ENCODE peak calls at places on chromosomes 7 and 10, in nine cellular contexts. D is pancreas; F is astrocyte of the cerebellum; X is activated B cell treated with CpG ODN at 0.5 μM for 24 hours; I is uterus; H is fibroblast of the aortic adventitia; M is CD8-positive, alpha-beta T cell; G is neural crest cell; B is Calu3. C is an unnamed sample.

GRCh38 chr10:120283093-120283492 is 173.9 kb upstream of the PLPP4 start:
- DNase-seq in I (no peak), B (no peak), G (no peak), M (no peak), F (no peak), H (no peak), D (no peak), X (no peak), C (no peak)

GRCh38 chr10:102812213-102812876 is 24.9 kb downstream of the CYP17A1 start:
- DNase-seq in I (no peak), X (no peak), H (no peak), D (no peak), B (no peak), G (no peak), F (no peak), M (no peak), C (no peak)

GRCh38 chr7:65731562-65732035 is 141.3 kb upstream of the VKORC1L1 start:
- DNase-seq in D (peak; percentile 75), H (no peak), B (peak; percentile 14), I (no peak), F (no peak), G (peak; percentile 26), M (peak; percentile 6), X (no peak), C (no peak)

GRCh38 chr7:2002561-2003450 is 229.9 kb downstream of the MAD1L1 start:
- DNase-seq in I (peak; percentile 8), G (no peak), H (no peak), F (no peak), B (no peak), M (no peak), X (peak; percentile 8), D (peak; percentile 50), C (no peak)

GRCh38 chr10:70540789-70541360 is 61.7 kb downstream of the PRF1 start:
- DNase-seq in H (no peak), F (no peak), B (no peak), I (no peak), D (no peak), M (no peak), G (no peak), X (no peak), C (no peak)

GRCh38 chr7:91287685-91288084 is 23.5 kb downstream of the FZD1 start:
- DNase-seq in F (no peak), G (no peak), M (no peak), H (peak; percentile 26), X (no peak), I (peak; percentile 16), D (no peak), B (no peak), C (no peak)

GRCh38 chr7:36775673-36776072 is 51.4 kb upstream of the AOAH start:
- DNase-seq in G (no peak), I (no peak), D (no peak), F (no peak), H (no peak), X (no peak), M (no peak), B (no peak), C (no peak)

GRCh38 chr10:28842321-28842720 is 165.0 kb downstream of the BAMBI start:
- DNase-seq in H (peak; percentile 82), B (no peak), F (peak; percentile 16), I (no peak), G (no peak), X (no peak), D (no peak), M (no peak), C (no peak)

GRCh38 chr7:115747174-115747573 is 283.4 kb downstream of the TFEC start:
- DNase-seq in F (no peak), B (peak; percentile 6), H (peak; percentile 20), I (no peak), G (no peak), M (no peak), X (no peak), D (no peak), C (no peak)

GRCh38 chr7:45874408-45875131 is 1.7 kb upstream of the CCDC201 start:
- DNase-seq in I (no peak), M (no peak), B (no peak), D (no peak), X (no peak), G (no peak), H (peak; percentile 92), F (no peak), C (no peak)

GRCh38 chr10:32379950-32380547 is 33.1 kb upstream of the EPC1 start:
- DNase-seq in D (no peak), M (no peak), H (no peak), F (no peak), G (no peak), I (peak; percentile 23), B (no peak), X (no peak), C (no peak)

GRCh38 chr7:28013441-28013840 is 167.2 kb downstream of the JAZF1 start:
- DNase-seq in D (no peak), H (no peak), B (no peak), G (no peak), I (no peak), F (no peak), X (no peak), M (no peak), C (no peak)

GRCh38 chr10:61963669-61964058 is 62.2 kb downstream of the ARID5B start:
- DNase-seq in B (no peak), I (no peak), D (no peak), F (no peak), H (no peak), M (no peak), G (no peak), X (no peak), C (no peak)

GRCh38 chr10:103548006-103548405 is 54.5 kb downstream of the NEURL1 start:
- DNase-seq in I (peak; percentile 2), M (no peak), F (no peak), G (no peak), B (no peak), D (no peak), H (no peak), X (no peak), C (no peak)

GRCh38 chr7:12686234-12686893 is 1.1 kb upstream of the ARL4A start:
- DNase-seq in F (no peak), B (peak; percentile 99), D (peak; percentile 96), I (peak; percentile 80), G (peak; percentile 93), X (peak; percentile 100), M (peak; percentile 96), H (peak; percentile 80), C (peak; percentile 27)

GRCh38 chr7:12685550-12685949 is 1.9 kb upstream of the ARL4A start:
- DNase-seq in D (no peak), I (no peak), F (no peak), H (peak; percentile 52), B (peak; percentile 72), X (no peak), M (peak; percentile 15), G (peak; percentile 49), C (no peak)

GRCh38 chr7:12684733-12685132 is 2.7 kb upstream of the ARL4A start:
- DNase-seq in F (no peak), G (no peak), X (no peak), B (no peak), M (no peak), I (no peak), H (no peak), D (no peak), C (no peak)

GRCh38 chr7:12686894-12687212 is 580 bp upstream of the ARL4A start:
- DNase-seq in F (no peak), H (no peak), D (no peak), G (no peak), I (no peak), B (no peak), M (no peak), X (no peak), C (no peak)

GRCh38 chr7:12687213-12688171 is at the start of gene ARL4A:
- DNase-seq in M (peak; percentile 87), F (peak; percentile 97), H (peak; percentile 98), D (peak; percentile 98), G (peak; percentile 96), I (peak; percentile 99), B (peak; percentile 100), X (peak; percentile 76), C (peak; percentile 60)
- TF ChIP-seq CTCF in M (no peak), F (peak; percentile 33), H (peak; percentile 45), D (no peak), G (no peak), I (peak; percentile 50), B (peak; percentile 8), X (no peak), C (peak; percentile 37)

GRCh38 chr10:48464121-48464870 is 140.6 kb downstream of the ARHGAP22 start:
- DNase-seq in D (peak; percentile 42), G (no peak), F (no peak), X (peak; percentile 10), I (peak; percentile 13), M (peak; percentile 0), H (no peak), B (no peak), C (no peak)

GRCh38 chr10:48461623-48462481 is 143.0 kb downstream of the ARHGAP22 start:
- DNase-seq in H (no peak), F (no peak), D (no peak), B (no peak), I (peak; percentile 12), M (no peak), X (peak; percentile 6), G (no peak), C (no peak)

GRCh38 chr10:48464871-48465736 is 139.8 kb downstream of the ARHGAP22 start:
- DNase-seq in D (peak; percentile 58), H (no peak), B (no peak), I (peak; percentile 22), G (no peak), X (peak; percentile 9), F (no peak), M (peak; percentile 2), C (no peak)

GRCh38 chr10:48462482-48463020 is 142.3 kb downstream of the ARHGAP22 start:
- DNase-seq in I (no peak), B (no peak), G (no peak), X (peak; percentile 7), F (no peak), H (no peak), D (peak; percentile 16), M (no peak), C (no peak)

GRCh38 chr10:48463318-48464003 is 141.4 kb downstream of the ARHGAP22 start:
- DNase-seq in X (peak; percentile 10), H (peak; percentile 58), I (peak; percentile 12), D (peak; percentile 31), M (peak; percentile 2), F (no peak), G (no peak), B (no peak), C (no peak)
- TF ChIP-seq CTCF in X (no peak), H (no peak), I (no peak), D (no peak), M (no peak), F (no peak), G (no peak), B (no peak), C (no peak)

DNA sequence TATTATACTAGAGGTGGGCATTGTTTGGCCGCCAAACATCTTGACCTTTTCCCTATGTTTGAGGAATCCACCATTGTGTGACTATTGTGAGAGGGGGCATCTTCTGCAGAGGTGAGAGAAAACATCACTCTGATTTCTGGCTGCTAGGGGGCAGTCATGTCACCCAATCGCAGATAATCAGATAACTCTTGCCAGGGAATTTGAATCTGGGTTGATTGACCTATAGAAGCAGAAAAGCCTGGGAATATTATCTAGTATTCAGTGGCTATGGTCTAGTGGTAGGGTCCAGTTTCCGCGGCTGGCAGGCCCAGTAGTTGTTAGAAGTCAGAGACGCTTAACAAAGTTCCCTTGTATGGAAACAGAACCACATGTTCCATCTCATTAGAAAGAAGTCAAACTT is 808.5 kb downstream of the PHTF2 start:
- DNase-seq in F (no peak), G (no peak), X (no peak), M (no peak), H (no peak), D (no peak), I (no peak), B (peak; percentile 2), C (no peak)
- TF ChIP-seq CTCF in F (peak; percentile 47), G (peak; percentile 33), X (no peak), M (no peak), H (no peak), D (no peak), I (no peak), B (no peak), C (peak; percentile 33)

GRCh38 chr10:43128958-43129706 is 9.1 kb upstream of the CSGALNACT2 start:
- DNase-seq in H (peak; percentile 85), F (peak; percentile 87), G (no peak), D (no peak), I (no peak), M (no peak), B (no peak), X (no peak), C (no peak)
- TF ChIP-seq CTCF in H (no peak), F (no peak), G (no peak), D (no peak), I (no peak), M (no peak), B (no peak), X (no peak), C (no peak)